ENCODE peak calls at places on chromosomes 12 and 14, in nine cellular contexts. U is uterus; W is CD8-positive, alpha-beta T cell; R is thyroid gland; D is HCT116; C is endodermal cell; Q is body of pancreas; L is lung; T is mammary epithelial cell. H is an unnamed sample.

GRCh38 chr14:72638021-72638420 is 255.9 kb downstream of the DPF3 start:
- DNase-seq in U (no peak), W (no peak), R (no peak), D (no peak), C (no peak), Q (no peak), L (no peak), T (peak), H (no peak)

GRCh38 chr14:76546426-76547221 is 170.7 kb downstream of the ESRRB start:
- DNase-seq in U (no peak), W (no peak), R (peak), D (peak), C (peak), Q (no peak), L (no peak), T (peak), H (no peak)

GRCh38 chr14:75636100-75636692 is 24.5 kb downstream of the ERG28 start:
- DNase-seq in U (no peak), W (no peak), R (no peak), D (no peak), C (no peak), Q (no peak), L (no peak), T (no peak), H (no peak)

GRCh38 chr12:16323010-16323409 is 24.4 kb upstream of the MGST1 start:
- DNase-seq in U (no peak), W (no peak), R (no peak), D (no peak), C (no peak), Q (no peak), L (no peak), T (no peak), H (no peak)

GRCh38 chr12:106091421-106091820 is 47.3 kb downstream of the NUAK1 start:
- DNase-seq in U (no peak), W (no peak), R (no peak), D (no peak), C (peak), Q (no peak), L (no peak), T (no peak), H (no peak)

GRCh38 chr12:92064420-92064819 is 81.2 kb downstream of the BTG1 start:
- DNase-seq in U (no peak), W (no peak), R (no peak), D (no peak), C (no peak), Q (peak), L (no peak), T (no peak), H (no peak)

GRCh38 chr12:92769124-92769901 is 66.5 kb downstream of the PLEKHG7 start:
- DNase-seq in U (no peak), W (no peak), R (no peak), D (no peak), C (no peak), Q (no peak), L (no peak), T (no peak), H (no peak)

GRCh38 chr12:125530876-125531275 is 465.6 kb downstream of the AACS start:
- DNase-seq in U (no peak), W (no peak), R (no peak), D (no peak), C (no peak), Q (no peak), L (no peak), T (no peak), H (no peak)

GRCh38 chr14:54798465-54799124 is 104.0 kb downstream of the GCH1 start:
- DNase-seq in U (no peak), W (no peak), R (no peak), D (no peak), C (no peak), Q (no peak), L (no peak), T (no peak), H (no peak)

GRCh38 chr14:76280221-76280620 is 95.7 kb upstream of the ESRRB start:
- DNase-seq in U (no peak), W (no peak), R (no peak), D (no peak), C (peak), Q (no peak), L (no peak), T (no peak), H (no peak)

GRCh38 chr12:112998997-112999767 is 20.9 kb downstream of the OAS2 start:
- DNase-seq in U (no peak), W (no peak), R (no peak), D (no peak), C (no peak), Q (no peak), L (no peak), T (no peak), H (no peak)

GRCh38 chr12:45989277-45989856 is 1.0 kb downstream of the SCAF11 start:
- DNase-seq in U (no peak), W (no peak), R (no peak), D (peak), C (no peak), Q (no peak), L (peak), T (peak), H (no peak)

GRCh38 chr12:101039848-101040531 is 170.0 kb downstream of the SLC5A8 start:
- DNase-seq in U (no peak), W (no peak), R (no peak), D (no peak), C (no peak), Q (no peak), L (no peak), T (peak), H (no peak)

GRCh38 chr12:109727039-109727723 is 13.6 kb downstream of the FAM222A start:
- DNase-seq in U (no peak), W (no peak), R (no peak), D (no peak), C (peak), Q (peak), L (no peak), T (no peak), H (no peak)

GRCh38 chr14:22850944-22851790 is 14.8 kb downstream of the MMP14 start:
- DNase-seq in U (peak), W (no peak), R (peak), D (no peak), C (no peak), Q (peak), L (peak), T (peak), H (peak)

GRCh38 chr14:94360945-94361565 is 27.3 kb downstream of the SERPINA1 start:
- DNase-seq in U (no peak), W (no peak), R (no peak), D (no peak), C (peak), Q (no peak), L (no peak), T (no peak), H (no peak)

GRCh38 chr12:24066865-24067264 is 117.4 kb upstream of the SOX5 start:
- DNase-seq in U (no peak), W (no peak), R (no peak), D (no peak), C (no peak), Q (no peak), L (no peak), T (peak), H (peak)

GRCh38 chr14:45181329-45181728 is 45.6 kb downstream of the FANCM start:
- DNase-seq in U (no peak), W (no peak), R (no peak), D (no peak), C (no peak), Q (no peak), L (no peak), T (no peak), H (no peak)

GRCh38 chr12:96862326-96862725 is 44.7 kb upstream of the NEDD1 start:
- DNase-seq in U (no peak), W (no peak), R (no peak), D (no peak), C (no peak), Q (no peak), L (no peak), T (no peak), H (no peak)
- H3K27ac ChIP-seq in U (no peak), W (no peak), R (no peak), D (no peak), C (no peak), Q (no peak), L (no peak), T (no peak), H (no peak)

DNA sequence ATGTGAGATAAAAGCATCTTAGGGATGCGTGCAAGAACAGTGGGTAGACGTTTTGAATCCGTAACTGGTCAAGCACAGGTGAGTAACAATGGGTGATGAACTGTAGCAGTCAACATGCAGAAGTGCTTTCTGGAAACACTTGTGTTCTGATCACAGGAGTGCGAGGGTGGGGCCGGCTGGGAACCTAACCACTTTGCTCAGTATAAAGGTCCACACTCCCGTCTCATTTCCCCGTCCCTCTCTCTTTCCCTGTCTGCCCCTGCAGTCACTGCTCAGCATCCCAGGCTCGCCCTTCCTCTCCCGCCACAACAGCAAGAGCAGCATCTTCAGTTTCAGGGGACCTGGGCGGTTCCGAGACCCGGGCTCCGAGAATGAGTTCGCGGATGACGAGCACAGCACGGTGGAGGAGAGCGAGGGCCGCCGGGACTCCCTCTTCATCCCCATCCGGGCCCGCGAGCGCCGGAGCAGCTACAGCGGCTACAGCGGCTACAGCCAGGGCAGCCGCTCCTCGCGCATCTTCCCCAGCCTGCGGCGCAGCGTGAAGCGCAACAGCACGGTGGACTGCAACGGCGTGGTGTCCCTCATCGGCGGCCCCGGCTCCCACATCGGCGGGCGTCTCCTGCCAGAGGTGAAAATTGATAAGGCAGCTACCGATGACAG is 127.1 kb downstream of the FIGNL2 start:
- DNase-seq in U (peak), W (peak), R (peak), D (no peak), C (peak), Q (no peak), L (peak), T (no peak), H (no peak)
- TF ChIP-seq CTCF in U (no peak), W (no peak), R (no peak), D (no peak), C (peak), Q (no peak), L (no peak), T (no peak), H (no peak)

DNA sequence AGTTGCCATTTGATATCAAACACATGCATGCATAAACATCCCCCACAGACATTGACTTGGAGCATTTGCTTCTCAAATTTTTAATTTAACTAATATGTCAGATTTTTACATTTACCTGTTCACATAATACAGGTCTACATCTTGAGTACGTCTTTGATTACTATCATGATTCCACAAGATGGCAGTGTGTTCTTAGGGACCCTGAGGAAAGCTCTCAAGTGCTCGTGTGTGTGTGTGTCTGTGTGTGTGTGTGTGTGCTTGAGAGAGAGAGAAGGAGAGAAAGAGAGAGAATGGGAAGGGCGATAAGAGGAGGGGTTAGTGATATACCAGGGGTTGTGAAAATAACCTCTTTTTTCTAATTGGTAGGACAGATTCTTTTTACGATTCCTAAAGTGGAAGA is 167.1 kb upstream of the OR4E1 start:
- DNase-seq in U (no peak), W (no peak), R (no peak), D (peak), C (peak), Q (no peak), L (no peak), T (peak), H (no peak)
- H3K4me3 ChIP-seq in U (no peak), W (no peak), R (no peak), D (no peak), C (no peak), Q (no peak), L (no peak), T (no peak), H (no peak)

DNA sequence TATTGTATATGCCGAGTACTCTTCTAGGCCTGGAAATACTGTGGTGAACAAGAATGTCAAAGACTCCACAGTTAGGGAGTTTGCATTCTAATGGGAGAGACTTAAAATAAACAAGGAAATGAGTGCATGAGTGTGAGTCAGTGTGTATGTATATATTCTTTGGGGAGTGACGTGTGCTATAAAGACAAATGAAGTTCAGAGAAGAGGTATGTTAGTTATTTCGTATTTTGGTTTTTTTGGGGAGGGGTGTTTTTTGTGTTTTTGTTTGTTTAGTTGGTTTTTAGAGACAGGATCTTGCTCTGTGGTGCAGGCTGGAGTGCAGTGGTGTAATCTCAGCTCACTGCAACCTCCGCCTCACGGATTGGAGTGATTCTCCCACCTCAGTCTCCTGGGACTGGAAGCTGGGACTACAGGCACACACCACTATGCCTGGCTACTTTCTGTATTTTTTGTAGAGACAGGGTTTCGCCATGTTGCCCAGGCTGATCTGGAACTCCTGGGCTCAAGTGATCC is 74.3 kb downstream of the SRGAP1 start:
- DNase-seq in U (no peak), W (no peak), R (no peak), D (no peak), C (no peak), Q (no peak), L (no peak), T (peak), H (no peak)
- H3K27ac ChIP-seq in U (peak), W (no peak), R (peak), D (peak), C (peak), Q (peak), L (no peak), T (peak), H (no peak)

GRCh38 chr14:91317381-91318313 is 73.1 kb upstream of the GPR68 start:
- DNase-seq in U (peak), W (peak), R (peak), D (no peak), C (no peak), Q (peak), L (peak), T (peak), H (no peak)
- TF ChIP-seq CTCF in U (no peak), W (no peak), R (no peak), D (no peak), C (no peak), Q (peak), L (no peak), T (peak), H (no peak)

GRCh38 chr12:9651265-9651729 is 18.2 kb upstream of the CLEC2D start:
- DNase-seq in U (no peak), W (no peak), R (no peak), D (no peak), C (no peak), Q (no peak), L (no peak), T (peak), H (no peak)
- H3K4me3 ChIP-seq in U (no peak), W (peak), R (no peak), D (no peak), C (no peak), Q (no peak), L (no peak), T (no peak), H (no peak)

GRCh38 chr12:115147916-115148315 is 463.9 kb upstream of the TBX3 start:
- DNase-seq in U (no peak), W (no peak), R (no peak), D (no peak), C (no peak), Q (no peak), L (no peak), T (no peak), H (no peak)

GRCh38 chr12:115149685-115150378 is 465.9 kb upstream of the TBX3 start:
- DNase-seq in U (no peak), W (no peak), R (no peak), D (no peak), C (no peak), Q (no peak), L (no peak), T (peak), H (no peak)

GRCh38 chr12:115146453-115146852 is 462.5 kb upstream of the TBX3 start:
- DNase-seq in U (no peak), W (no peak), R (no peak), D (no peak), C (no peak), Q (no peak), L (no peak), T (peak), H (no peak)

GRCh38 chr12:115144425-115144824 is 460.4 kb upstream of the TBX3 start:
- DNase-seq in U (no peak), W (no peak), R (no peak), D (no peak), C (no peak), Q (no peak), L (no peak), T (peak), H (no peak)

GRCh38 chr12:115149279-115149678 is 465.3 kb upstream of the TBX3 start:
- DNase-seq in U (no peak), W (no peak), R (no peak), D (no peak), C (no peak), Q (no peak), L (no peak), T (no peak), H (no peak)
- H3K27ac ChIP-seq in U (no peak), W (no peak), R (no peak), D (no peak), C (no peak), Q (no peak), L (no peak), T (peak), H (no peak)

GRCh38 chr14:60514378-60515243 is 5.7 kb downstream of the SIX6 start:
- DNase-seq in U (no peak), W (no peak), R (no peak), D (no peak), C (peak), Q (no peak), L (no peak), T (no peak), H (peak)
- TF ChIP-seq CTCF in U (no peak), W (peak), R (no peak), D (no peak), C (peak), Q (no peak), L (no peak), T (peak), H (peak)

DNA sequence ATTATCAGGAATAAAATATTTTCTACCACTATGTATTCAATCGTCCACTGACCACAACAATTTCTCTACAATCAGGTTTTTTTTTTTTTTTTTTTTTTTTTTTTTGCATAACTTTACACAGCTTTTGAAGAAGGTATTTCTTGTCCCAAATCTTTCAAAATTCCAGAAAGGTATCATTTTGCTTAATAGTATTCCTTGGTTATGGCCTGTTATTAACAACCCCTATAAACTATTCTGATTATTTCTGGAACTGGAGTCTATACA is 145.3 kb downstream of the ALX1 start:
- DNase-seq in U (no peak), W (no peak), R (no peak), D (no peak), C (no peak), Q (no peak), L (no peak), T (no peak), H (no peak)
- H3K4me3 ChIP-seq in U (no peak), W (no peak), R (no peak), D (no peak), C (no peak), Q (no peak), L (no peak), T (no peak), H (no peak)

DNA sequence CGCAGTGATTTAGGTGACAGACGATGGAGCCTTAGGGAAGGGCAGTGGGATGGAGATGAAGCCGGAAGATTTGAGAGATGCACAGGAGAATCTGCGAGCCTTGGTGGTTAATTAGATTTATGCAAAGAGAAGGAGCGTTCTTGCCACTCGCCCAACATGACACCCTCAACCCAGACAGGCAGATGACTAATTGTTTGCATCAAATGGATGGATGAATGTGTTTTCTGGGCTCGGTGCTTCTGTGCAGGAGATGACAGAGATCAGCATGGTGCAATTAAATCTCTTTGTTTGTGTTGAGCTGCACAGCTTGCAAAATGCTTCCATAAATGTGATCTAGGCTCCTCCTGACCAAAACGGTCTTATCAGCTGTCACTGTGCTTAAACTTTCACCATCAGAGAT is 202.3 kb upstream of the PRMT8 start:
- DNase-seq in U (no peak), W (no peak), R (no peak), D (no peak), C (no peak), Q (no peak), L (no peak), T (no peak), H (no peak)
- H3K27ac ChIP-seq in U (no peak), W (no peak), R (no peak), D (no peak), C (peak), Q (no peak), L (no peak), T (no peak), H (no peak)

H was measured in tibial artery.